ENCODE peak calls at places on chromosomes 5 and 9, in four cellular contexts. C is naive thymus-derived CD4-positive, alpha-beta T cell; S is endodermal cell; I is hepatocyte. K is an unnamed sample.

GRCh38 chr5:102678267-102679058 is 76.6 kb upstream of the PAM start:
- DNase-seq in C (no peak), S (no peak), I (no peak), K (no peak)

GRCh38 chr9:130117816-130118632 is 54.2 kb upstream of the NCS1 start:
- DNase-seq in C (no peak), S (no peak), I (no peak), K (peak; percentile 55)

GRCh38 chr5:126871441-126871840 is 94.5 kb downstream of the LMNB1 start:
- DNase-seq in C (no peak), S (no peak), I (no peak), K (no peak)

GRCh38 chr5:6633469-6634326 is 458 bp downstream of the SRD5A1 start:
- DNase-seq in C (no peak), S (peak; percentile 83), I (peak; percentile 70), K (peak; percentile 51)

GRCh38 chr9:89418882-89419641 is 78.9 kb downstream of the SEMA4D start:
- DNase-seq in C (peak; percentile 70), S (no peak), I (no peak), K (no peak)

GRCh38 chr5:51414516-51414915 is 31.3 kb downstream of the ISL1 start:
- DNase-seq in C (no peak), S (no peak), I (no peak), K (no peak)

GRCh38 chr9:71656496-71656895 is 111.8 kb downstream of the CEMIP2 start:
- DNase-seq in C (no peak), S (no peak), I (no peak), K (no peak)

GRCh38 chr5:111697881-111698757 is 58.9 kb downstream of the NREP start:
- DNase-seq in C (no peak), S (peak; percentile 85), I (peak; percentile 24), K (no peak)

GRCh38 chr9:116712781-116713180 is 25.7 kb downstream of the TRIM32 start:
- DNase-seq in C (no peak), S (no peak), I (peak; percentile 19), K (no peak)

GRCh38 chr9:95327239-95327865 is 9.8 kb upstream of the FANCC start:
- DNase-seq in C (no peak), S (no peak), I (no peak), K (no peak)

GRCh38 chr5:164252-164651 is 27.0 kb upstream of the LRRC14B start:
- DNase-seq in C (no peak), S (no peak), I (no peak), K (no peak)

GRCh38 chr5:14655146-14655741 is 9.3 kb upstream of the OTULIN start:
- DNase-seq in C (no peak), S (no peak), I (no peak), K (no peak)

GRCh38 chr9:90830051-90830450 is 28.4 kb downstream of the SYK start:
- DNase-seq in C (no peak), S (no peak), I (no peak), K (no peak)

GRCh38 chr5:102856374-102856748 is 101.3 kb downstream of the PAM start:
- DNase-seq in C (no peak), S (no peak), I (no peak), K (no peak)

GRCh38 chr5:2576823-2577222 is 174.7 kb downstream of the IRX2 start:
- DNase-seq in C (no peak), S (no peak), I (no peak), K (no peak)

GRCh38 chr5:79955496-79956172 is 35.4 kb downstream of the MTX3 start:
- DNase-seq in C (no peak), S (no peak), I (no peak), K (no peak)

GRCh38 chr5:131193106-131193505 is 22.4 kb downstream of the LYRM7 start:
- DNase-seq in C (no peak), S (no peak), I (no peak), K (no peak)

GRCh38 chr5:139458580-139459407 is 3.7 kb downstream of the ECSCR start:
- DNase-seq in C (peak; percentile 88), S (peak; percentile 54), I (no peak), K (no peak)

GRCh38 chr9:3434594-3434993 is 91.2 kb downstream of the RFX3 start:
- DNase-seq in C (no peak), S (no peak), I (peak; percentile 21), K (no peak)

GRCh38 chr5:35698057-35698808 is 80.6 kb downstream of the SPEF2 start:
- DNase-seq in C (no peak), S (no peak), I (no peak), K (no peak)

GRCh38 chr9:107387401-107387800 is 102.2 kb downstream of the KLF4 start:
- DNase-seq in C (no peak), S (no peak), I (no peak), K (no peak)

GRCh38 chr5:30725053-30725452 is 468.4 kb upstream of the CDH6 start:
- DNase-seq in C (no peak), S (no peak), I (no peak), K (no peak)

GRCh38 chr5:151459680-151460079 is 12.3 kb downstream of the SLC36A1 start:
- DNase-seq in C (no peak), S (no peak), I (peak; percentile 46), K (no peak)

GRCh38 chr5:172771439-172772111 is 580 bp upstream of the DUSP1 start:
- DNase-seq in C (no peak), S (no peak), I (no peak), K (no peak)

GRCh38 chr9:38176256-38176655 is 107.2 kb upstream of the SHB start:
- DNase-seq in C (no peak), S (no peak), I (no peak), K (no peak)

GRCh38 chr9:107169796-107170195 is 113.3 kb upstream of the RAD23B start:
- DNase-seq in C (no peak), S (no peak), I (no peak), K (no peak)

DNA sequence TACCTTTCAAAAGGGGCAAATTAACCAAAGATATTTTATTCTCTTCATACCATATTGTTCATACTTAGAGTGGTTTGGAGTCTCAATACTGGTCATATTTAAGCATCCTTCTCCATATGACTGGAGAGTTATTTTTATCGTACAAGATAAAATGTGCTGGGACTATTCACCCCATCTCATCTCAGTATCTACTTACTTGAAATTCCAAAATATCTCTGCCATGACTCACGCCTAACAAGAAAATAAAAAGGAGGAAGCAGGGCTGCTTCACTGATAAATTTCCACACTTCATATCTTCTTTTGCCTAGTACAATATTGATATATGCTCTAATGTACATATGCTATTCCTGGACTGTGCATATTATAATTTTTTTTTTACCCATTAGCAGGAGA is 277.9 kb upstream of the CDH9 start:
- DNase-seq in C (no peak), S (no peak), I (no peak), K (no peak)
- H3K4me1 ChIP-seq in C (no peaks in the 10 kb centered on the region), S (no peaks in the 10 kb centered on the region), I (no peaks in the 10 kb centered on the region), K (no peaks in the 10 kb centered on the region)

DNA sequence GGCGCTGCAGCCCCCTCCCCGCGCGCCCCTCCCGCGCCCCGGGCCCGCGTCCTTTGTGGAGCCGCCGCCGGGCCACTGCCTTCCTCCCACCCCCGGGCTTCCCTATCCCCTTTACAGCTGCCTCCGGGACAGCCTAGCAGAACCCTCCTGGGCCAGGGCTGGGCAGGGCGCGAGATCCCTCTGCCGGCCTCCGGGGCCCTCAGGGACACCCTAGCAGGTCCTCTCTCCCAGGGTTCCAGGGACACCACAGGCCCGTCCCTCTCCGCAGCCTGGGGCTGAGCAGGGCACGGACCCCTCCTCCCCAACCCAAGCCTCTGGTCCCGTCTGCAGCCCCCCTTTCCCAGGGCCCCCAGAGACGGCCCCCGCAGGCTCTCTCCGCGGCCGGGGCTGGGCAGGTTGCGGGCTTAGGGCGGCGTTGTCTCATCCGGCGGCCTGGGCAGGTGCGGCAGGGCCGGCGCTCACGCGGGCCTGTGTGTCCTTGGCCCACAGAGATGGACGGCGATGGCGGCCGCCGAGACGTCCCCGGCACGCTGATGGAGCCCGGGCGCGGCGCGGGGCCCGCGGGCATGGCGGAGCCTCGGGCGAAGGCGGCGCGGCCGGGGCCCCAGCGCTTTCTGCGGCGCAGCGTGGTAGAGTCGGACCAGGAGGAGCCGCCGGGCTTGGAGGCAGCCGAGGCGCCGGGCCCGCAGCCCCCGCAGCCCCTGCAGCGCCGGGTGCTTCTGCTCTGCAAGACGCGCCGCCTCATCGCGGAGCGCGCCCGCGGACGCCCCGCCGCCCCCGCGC is 691 bp downstream of the WNK2 start:
- DNase-seq in C (no peak), S (peak; percentile 82), I (no peak), K (peak; percentile 21)
- H3K27ac ChIP-seq in C (no peak overlapping the region), S (no peak overlapping the region), I (no peak overlapping the region), K (no peak overlapping the region)

DNA sequence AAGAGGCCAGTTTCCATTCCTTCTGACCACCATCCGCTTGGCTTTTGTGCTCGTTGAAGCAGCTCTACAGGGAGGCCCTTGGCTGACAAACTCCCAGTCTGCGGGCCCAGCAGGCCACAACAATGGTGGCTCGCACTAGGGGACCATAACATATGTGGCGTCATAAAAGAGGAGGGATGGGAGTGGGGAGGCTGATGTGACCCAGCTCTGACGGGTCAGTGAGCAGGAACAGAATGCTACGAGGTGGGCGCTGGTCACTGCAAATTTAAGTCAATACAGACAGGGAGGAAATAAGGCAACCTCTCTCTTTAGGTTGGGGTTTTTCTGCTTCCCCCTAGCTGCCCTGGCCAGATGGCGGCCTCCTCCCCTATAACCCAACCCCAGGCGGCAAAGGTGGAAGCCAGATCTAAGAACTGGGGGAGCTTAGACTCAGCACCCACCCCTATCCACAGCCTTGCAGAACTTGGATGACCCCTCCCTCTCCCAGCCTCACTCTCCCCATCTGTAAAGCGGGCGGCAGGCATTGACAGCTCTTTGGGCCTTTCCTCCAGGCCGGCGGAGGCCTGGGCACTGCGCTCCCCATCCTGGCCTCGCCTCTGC is 778 bp downstream of the FRRS1L start:
- DNase-seq in C (no peak), S (peak; percentile 63), I (no peak), K (no peak)
- H3K4me3 ChIP-seq in C (no peak overlapping the region), S (peak overlapping the region; percentile 61), I (no peak overlapping the region), K (no peak overlapping the region)

GRCh38 chr5:68243681-68244080 is 28.1 kb downstream of the PIK3R1 start:
- DNase-seq in C (no peak), S (no peak), I (no peak), K (no peak)
- H3K4me1 ChIP-seq in C (peaks cover 50% of the 10 kb centered on the region), S (no peaks in the 10 kb centered on the region), I (peaks cover 26% of the 10 kb centered on the region), K (peaks cover 68% of the 10 kb centered on the region)

GRCh38 chr9:114235113-114235589 is 79.8 kb downstream of the COL27A1 start:
- DNase-seq in C (no peak), S (no peak), I (no peak), K (no peak)

GRCh38 chr9:114231218-114232090 is 76.1 kb downstream of the COL27A1 start:
- DNase-seq in C (no peak), S (no peak), I (no peak), K (no peak)

GRCh38 chr9:114236391-114237138 is 81.2 kb downstream of the COL27A1 start:
- DNase-seq in C (no peak), S (no peak), I (no peak), K (no peak)

GRCh38 chr9:114232091-114232440 is 76.7 kb downstream of the COL27A1 start:
- DNase-seq in C (no peak), S (no peak), I (no peak), K (no peak)

GRCh38 chr9:114233806-114234205 is 78.5 kb downstream of the COL27A1 start:
- DNase-seq in C (no peak), S (no peak), I (no peak), K (no peak)
- H3K27ac ChIP-seq in C (no peak overlapping the region), S (peak overlapping the region; percentile 10), I (peak overlapping the region; percentile 27), K (no peak overlapping the region)